ENCODE peak calls at places on chromosomes 2 and 18, in eight cellular contexts. K is HFFc6; E is CD8-positive, alpha-beta memory T cell; I is NCI-H1694 treated with DMSO at 0.1 percent for 48 hours; D is GM20000; R is GM23248; N is effector CD4-positive, alpha-beta T cell; Z is amniotic stem cell. W is an unnamed sample.

GRCh38 chr2:239277401-239278085 is 123.3 kb downstream of the HDAC4 start:
- DNase-seq in K (no peak), I (no peak), R (no peak), D (no peak), E (no peak), Z (no peak), N (no peak), W (no peak)

GRCh38 chr18:11553098-11553940 is 56.1 kb upstream of the SLC35G4 start:
- DNase-seq in R (peak), Z (peak), D (peak), E (peak), I (peak), K (peak), N (no peak), W (peak)

GRCh38 chr2:120346667-120347358 is 877 bp downstream of the INHBB start:
- DNase-seq in K (peak), N (no peak), R (peak), I (no peak), Z (no peak), D (no peak), E (no peak), W (no peak)

GRCh38 chr18:39773656-39774055 is 2181.4 kb upstream of the PIK3C3 start:
- DNase-seq in D (no peak), R (peak), Z (no peak), K (no peak), I (no peak), N (no peak), E (no peak), W (no peak)

GRCh38 chr2:30234180-30234971 is 3.0 kb downstream of the LBH start:
- DNase-seq in Z (peak), N (no peak), R (peak), I (no peak), K (peak), D (no peak), E (no peak), W (peak)

GRCh38 chr2:23592898-23593297 is 207.9 kb downstream of the KLHL29 start:
- DNase-seq in E (no peak), Z (no peak), I (no peak), R (no peak), N (no peak), D (no peak), K (no peak), W (no peak)

GRCh38 chr2:85843543-85843942 is 45.2 kb downstream of the ST3GAL5 start:
- DNase-seq in R (no peak), Z (no peak), N (no peak), I (no peak), K (no peak), D (no peak), E (no peak), W (no peak)

GRCh38 chr2:33236457-33236856 is 240.0 kb upstream of the RASGRP3 start:
- DNase-seq in Z (no peak), E (no peak), I (no peak), K (peak), N (no peak), R (peak), D (no peak), W (no peak)

GRCh38 chr2:158184556-158185343 is 83.1 kb downstream of the UPP2 start:
- DNase-seq in N (no peak), Z (no peak), D (no peak), I (no peak), E (no peak), K (no peak), R (no peak), W (no peak)

GRCh38 chr2:29719626-29720025 is 201.8 kb downstream of the ALK start:
- DNase-seq in E (no peak), I (no peak), N (no peak), Z (no peak), K (no peak), D (no peak), R (no peak), W (no peak)

GRCh38 chr2:228321019-228321418 is 139.5 kb upstream of the SPHKAP start:
- DNase-seq in Z (no peak), D (no peak), I (no peak), N (no peak), E (no peak), K (no peak), R (no peak), W (no peak)

W was measured in CD8-positive, alpha-beta T cell.